ENCODE peak calls at places on chromosomes 6 and 20, in four cellular contexts. One of them, this sample, is unnamed.

GRCh38 chr6:32108094-32108627 is 977 bp downstream of the TNXB start:
- DNase-seq in kidney tubule cell: no peak
- DNase-seq in NCI-H1105: no peak
- DNase-seq in right atrium auricular region: peak
- DNase-seq in this sample: no peak

GRCh38 chr20:37198962-37199660 is 19.8 kb upstream of the MROH8 start:
- DNase-seq in kidney tubule cell: no peak
- DNase-seq in NCI-H1105: no peak
- DNase-seq in right atrium auricular region: no peak
- DNase-seq in this sample: no peak

GRCh38 chr6:159728552-159728951 is 1.2 kb downstream of the WTAP start:
- DNase-seq in kidney tubule cell: no peak
- DNase-seq in NCI-H1105: no peak
- DNase-seq in right atrium auricular region: no peak
- DNase-seq in this sample: no peak

GRCh38 chr20:41392295-41392694 is 25.7 kb upstream of the EMILIN3 start:
- DNase-seq in kidney tubule cell: no peak
- DNase-seq in NCI-H1105: no peak
- DNase-seq in right atrium auricular region: no peak
- DNase-seq in this sample: no peak

GRCh38 chr20:21099653-21100589 is 6.2 kb downstream of the LINC00237 start:
- DNase-seq in kidney tubule cell: no peak
- DNase-seq in NCI-H1105: no peak
- DNase-seq in right atrium auricular region: no peak
- DNase-seq in this sample: peak

GRCh38 chr6:125415921-125416320 is 114.2 kb upstream of the HDDC2 start:
- DNase-seq in kidney tubule cell: no peak
- DNase-seq in NCI-H1105: no peak
- DNase-seq in right atrium auricular region: no peak
- DNase-seq in this sample: no peak

GRCh38 chr20:44218441-44218840 is 7.9 kb upstream of the OSER1 start:
- DNase-seq in kidney tubule cell: no peak
- DNase-seq in NCI-H1105: no peak
- DNase-seq in right atrium auricular region: no peak
- DNase-seq in this sample: no peak

GRCh38 chr6:41687501-41688175 is 47.8 kb downstream of the TFEB start:
- DNase-seq in kidney tubule cell: no peak
- DNase-seq in NCI-H1105: no peak
- DNase-seq in right atrium auricular region: no peak
- DNase-seq in this sample: no peak

GRCh38 chr6:11275598-11275997 is 43.1 kb upstream of the NEDD9 start:
- DNase-seq in kidney tubule cell: peak
- DNase-seq in NCI-H1105: no peak
- DNase-seq in right atrium auricular region: no peak
- DNase-seq in this sample: peak

GRCh38 chr20:37096415-37097039 is 730 bp upstream of the RBL1 start:
- DNase-seq in kidney tubule cell: no peak
- DNase-seq in NCI-H1105: no peak
- DNase-seq in right atrium auricular region: no peak
- DNase-seq in this sample: no peak

GRCh38 chr6:29487660-29488059 is at the start of gene MAS1L:
- DNase-seq in kidney tubule cell: no peak
- DNase-seq in NCI-H1105: no peak
- DNase-seq in right atrium auricular region: no peak
- DNase-seq in this sample: no peak

GRCh38 chr20:64041040-64041780 is 5.2 kb downstream of the C20orf204 start:
- DNase-seq in kidney tubule cell: no peak
- DNase-seq in NCI-H1105: no peak
- DNase-seq in right atrium auricular region: no peak
- DNase-seq in this sample: no peak

GRCh38 chr6:5213851-5214507 is 46.8 kb downstream of the LYRM4 start:
- DNase-seq in kidney tubule cell: peak
- DNase-seq in NCI-H1105: no peak
- DNase-seq in right atrium auricular region: no peak
- DNase-seq in this sample: no peak

GRCh38 chr6:83370607-83371006 is 60.2 kb downstream of the ME1 start:
- DNase-seq in kidney tubule cell: no peak
- DNase-seq in NCI-H1105: no peak
- DNase-seq in right atrium auricular region: no peak
- DNase-seq in this sample: no peak

GRCh38 chr6:30006170-30007131 is 54.6 kb upstream of the POLR1H start:
- DNase-seq in kidney tubule cell: peak
- DNase-seq in NCI-H1105: no peak
- DNase-seq in right atrium auricular region: peak
- DNase-seq in this sample: no peak

GRCh38 chr20:24972341-24972740 is 20.2 kb downstream of the APMAP start:
- DNase-seq in kidney tubule cell: no peak
- DNase-seq in NCI-H1105: no peak
- DNase-seq in right atrium auricular region: no peak
- DNase-seq in this sample: no peak

GRCh38 chr6:41374618-41375590 is 39.5 kb downstream of the NCR2 start:
- DNase-seq in kidney tubule cell: no peak
- DNase-seq in NCI-H1105: peak
- DNase-seq in right atrium auricular region: no peak
- DNase-seq in this sample: no peak

GRCh38 chr6:148528292-148528691 is 185.7 kb downstream of the SASH1 start:
- DNase-seq in kidney tubule cell: no peak
- DNase-seq in NCI-H1105: no peak
- DNase-seq in right atrium auricular region: no peak
- DNase-seq in this sample: peak

GRCh38 chr20:49888341-49889244 is 26.7 kb downstream of the SPATA2 start:
- DNase-seq in kidney tubule cell: peak
- DNase-seq in NCI-H1105: peak
- DNase-seq in right atrium auricular region: no peak
- DNase-seq in this sample: peak

GRCh38 chr20:52269327-52269726 is 77.7 kb upstream of the ZFP64 start:
- DNase-seq in kidney tubule cell: no peak
- DNase-seq in NCI-H1105: no peak
- DNase-seq in right atrium auricular region: no peak
- DNase-seq in this sample: no peak

This sample was measured in ACHN.